ENCODE peak calls at places on chromosomes 7 and 10, in four cellular contexts. K, A, U and G are unnamed samples.
A peak's percentile ranks its signal among the peaks of the same experiment; 100 is the strongest.

GRCh38 chr10:7571992-7572391 is 94.8 kb downstream of the ITIH5 start:
- DNase-seq in A (no peak), U (no peak), K (no peak), G (no peak)

GRCh38 chr7:142319970-142320369 is 62.1 kb upstream of the PRSS58 start:
- DNase-seq in A (no peak), U (peak; percentile 45), K (peak; percentile 41), G (peak; percentile 71)

GRCh38 chr7:2008936-2009540 is 223.7 kb downstream of the MAD1L1 start:
- DNase-seq in U (no peak), A (no peak), K (no peak), G (no peak)

GRCh38 chr7:116317907-116318306 is 107.6 kb downstream of the TES start:
- DNase-seq in A (no peak), K (peak; percentile 6), U (no peak), G (no peak)

GRCh38 chr7:48249162-48249561 is 77.9 kb downstream of the ABCA13 start:
- DNase-seq in U (no peak), K (no peak), A (no peak), G (no peak)

GRCh38 chr7:143321734-143322133 is 5.8 kb downstream of the CLCN1 start:
- DNase-seq in A (no peak), U (no peak), K (peak; percentile 37), G (no peak)

GRCh38 chr10:6300106-6300783 is 97.5 kb downstream of the PFKFB3 start:
- DNase-seq in U (peak; percentile 89), K (no peak), A (no peak), G (peak; percentile 47)

GRCh38 chr10:47060993-47061500 is 149.8 kb downstream of the PTPN20 start:
- DNase-seq in U (no peak), K (no peak), A (no peak), G (no peak)

GRCh38 chr7:756928-757560 is 30.0 kb upstream of the PRKAR1B start:
- DNase-seq in A (no peak), U (no peak), K (no peak), G (no peak)

GRCh38 chr7:151615058-151615457 is 95.4 kb upstream of the RHEB start:
- DNase-seq in K (no peak), A (no peak), U (no peak), G (no peak)

GRCh38 chr10:114234132-114234531 is 4.9 kb upstream of the VWA2 start:
- DNase-seq in A (no peak), K (no peak), U (no peak), G (no peak)

GRCh38 chr10:102327002-102327401 is 68.5 kb upstream of the NFKB2 start:
- DNase-seq in U (no peak), K (no peak), A (peak; percentile 71), G (no peak)

GRCh38 chr10:48199580-48200377 is 74.7 kb downstream of the FRMPD2 start:
- DNase-seq in A (no peak), K (no peak), U (no peak), G (peak; percentile 29)

GRCh38 chr7:73707045-73707631 is 12.3 kb downstream of the STX1A start:
- DNase-seq in A (no peak), U (no peak), K (peak; percentile 99), G (peak; percentile 74)

GRCh38 chr10:8137272-8137680 is 82.8 kb downstream of the GATA3 start:
- DNase-seq in A (no peak), U (no peak), K (no peak), G (peak; percentile 59)

GRCh38 chr7:97174308-97174707 is 56.8 kb downstream of the SDHAF3 start:
- DNase-seq in A (no peak), K (no peak), U (no peak), G (no peak)

GRCh38 chr10:29377333-29377961 is 88.6 kb downstream of the LYZL1 start:
- DNase-seq in U (peak; percentile 29), K (no peak), A (peak; percentile 29), G (peak; percentile 26)

GRCh38 chr7:85851571-85852193 is 664.8 kb upstream of the SEMA3D start:
- DNase-seq in U (peak; percentile 21), A (peak; percentile 25), K (no peak), G (no peak)

GRCh38 chr10:121110369-121110768 is 259.2 kb downstream of the WDR11 start:
- DNase-seq in A (no peak), K (no peak), U (no peak), G (no peak)

GRCh38 chr7:40470111-40470736 is 335.4 kb downstream of the SUGCT start:
- DNase-seq in U (no peak), A (no peak), K (no peak), G (no peak)

GRCh38 chr10:132634947-132635271 is 97.3 kb downstream of the INPP5A start:
- DNase-seq in U (no peak), A (no peak), K (no peak), G (no peak)

GRCh38 chr7:77327067-77327931 is 88.8 kb downstream of the GSAP start:
- DNase-seq in A (no peak), K (peak; percentile 33), U (no peak), G (no peak)
- H2AFZ ChIP-seq in A (peak overlapping the region; percentile 26), K (no peak overlapping the region), U (no peak overlapping the region), G (no peak overlapping the region)

DNA sequence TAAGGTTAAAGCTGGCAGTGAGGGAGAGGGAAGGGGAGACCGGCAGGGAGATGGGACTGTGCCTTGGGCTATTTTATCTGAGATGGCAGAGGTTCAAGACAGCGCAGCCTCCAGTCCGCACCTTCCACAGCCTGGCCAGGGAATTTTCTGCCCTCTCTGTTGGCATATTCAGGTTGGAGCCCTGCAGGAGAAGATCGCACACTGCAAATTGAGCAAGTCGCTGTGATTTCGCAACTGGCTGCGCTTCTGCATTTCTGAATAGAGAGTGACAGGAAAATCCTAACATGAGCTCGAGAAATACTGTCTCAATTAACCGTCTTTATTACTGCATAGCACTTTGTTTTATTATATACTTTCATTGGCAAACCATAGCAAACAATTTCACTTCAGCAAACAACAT is 238.8 kb upstream of the GPR26 start:
- DNase-seq in K (no peak), A (no peak), U (no peak), G (no peak)
- H3K4me2 ChIP-seq in K (no peak overlapping the region), A (no peak overlapping the region), U (no peak overlapping the region), G (no peak overlapping the region)

GRCh38 chr7:100120518-100121085 is 1.2 kb downstream of the CNPY4 start:
- DNase-seq in A (no peak), U (no peak), K (no peak), G (no peak)
- H2AFZ ChIP-seq in A (no peak overlapping the region), U (peak overlapping the region; percentile 84), K (no peak overlapping the region), G (peak overlapping the region; percentile 84)

GRCh38 chr7:120475994-120476393 is 203.0 kb downstream of the KCND2 start:
- DNase-seq in A (no peak), K (no peak), U (no peak), G (no peak)

GRCh38 chr7:120480472-120480871 is 207.5 kb downstream of the KCND2 start:
- DNase-seq in K (no peak), A (no peak), U (no peak), G (no peak)

GRCh38 chr7:120486164-120486563 is 213.2 kb downstream of the KCND2 start:
- DNase-seq in U (no peak), A (no peak), K (peak; percentile 24), G (no peak)

DNA sequence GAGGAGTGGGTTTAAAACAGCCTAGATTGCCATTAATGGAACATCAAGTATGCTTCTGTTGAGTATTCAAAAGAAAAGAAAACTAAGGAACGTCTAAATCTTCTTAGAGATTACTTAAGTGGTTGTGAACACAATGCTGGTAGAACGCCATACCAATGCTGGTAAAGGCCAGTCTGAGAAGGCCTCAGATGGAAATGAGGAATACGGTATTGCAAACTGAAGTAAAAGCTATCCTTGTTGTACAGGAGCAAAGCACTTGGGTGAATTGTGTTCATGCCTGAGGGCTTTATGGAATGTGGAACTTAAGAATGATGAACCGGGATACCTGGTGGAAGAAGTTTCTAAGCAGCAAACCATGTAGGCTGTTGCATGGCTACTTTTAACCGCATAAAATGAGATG is 208.0 kb downstream of the KCND2 start:
- DNase-seq in K (no peak), U (no peak), A (no peak), G (no peak)
- H3K4me2 ChIP-seq in K (no peak overlapping the region), U (no peak overlapping the region), A (no peak overlapping the region), G (no peak overlapping the region)